ENCODE peak calls at places on chromosomes 5 and 9, in nine cellular contexts. One of them, this sample, is unnamed.

GRCh38 chr9:130421802-130422276 is 22.9 kb upstream of the ASS1 start:
- DNase-seq in ovary: no peak
- DNase-seq in pancreas: no peak
- DNase-seq in IMR-90: peak; percentile 91
- DNase-seq in activated CD8-positive, alpha-beta memory T cell treated with anti-CD3 and anti-CD28 coated beads, Interleukin-2, amount 50 U/mL, for 48 hours: no peak
- DNase-seq in HT1080: peak; percentile 81
- DNase-seq in midbrain: no peak
- DNase-seq in AG10803: peak; percentile 69
- DNase-seq in amygdala: no peak
- DNase-seq in this sample: no peak

GRCh38 chr9:95175523-95175922 is 142.0 kb downstream of the FANCC start:
- DNase-seq in ovary: no peak
- DNase-seq in pancreas: no peak
- DNase-seq in IMR-90: no peak
- DNase-seq in activated CD8-positive, alpha-beta memory T cell treated with anti-CD3 and anti-CD28 coated beads, Interleukin-2, amount 50 U/mL, for 48 hours: no peak
- DNase-seq in HT1080: no peak
- DNase-seq in midbrain: no peak
- DNase-seq in AG10803: no peak
- DNase-seq in amygdala: no peak
- DNase-seq in this sample: no peak

GRCh38 chr5:39811381-39811780 is 386.6 kb upstream of the DAB2 start:
- DNase-seq in ovary: no peak
- DNase-seq in pancreas: no peak
- DNase-seq in IMR-90: no peak
- DNase-seq in activated CD8-positive, alpha-beta memory T cell treated with anti-CD3 and anti-CD28 coated beads, Interleukin-2, amount 50 U/mL, for 48 hours: no peak
- DNase-seq in HT1080: no peak
- DNase-seq in midbrain: no peak
- DNase-seq in AG10803: no peak
- DNase-seq in amygdala: no peak
- DNase-seq in this sample: no peak

GRCh38 chr5:90289837-90290236 is 119.7 kb downstream of the CETN3 start:
- DNase-seq in ovary: no peak
- DNase-seq in pancreas: no peak
- DNase-seq in IMR-90: no peak
- DNase-seq in activated CD8-positive, alpha-beta memory T cell treated with anti-CD3 and anti-CD28 coated beads, Interleukin-2, amount 50 U/mL, for 48 hours: no peak
- DNase-seq in HT1080: no peak
- DNase-seq in midbrain: no peak
- DNase-seq in AG10803: peak; percentile 3
- DNase-seq in amygdala: no peak
- DNase-seq in this sample: no peak

GRCh38 chr5:82922086-82922734 is 155.0 kb downstream of the TMEM167A start:
- DNase-seq in ovary: no peak
- DNase-seq in pancreas: no peak
- DNase-seq in IMR-90: no peak
- DNase-seq in activated CD8-positive, alpha-beta memory T cell treated with anti-CD3 and anti-CD28 coated beads, Interleukin-2, amount 50 U/mL, for 48 hours: no peak
- DNase-seq in HT1080: no peak
- DNase-seq in midbrain: peak; percentile 70
- DNase-seq in AG10803: no peak
- DNase-seq in amygdala: peak; percentile 36
- DNase-seq in this sample: no peak

GRCh38 chr5:60492958-60493357 is 207.0 kb downstream of the DEPDC1B start:
- DNase-seq in ovary: no peak
- DNase-seq in pancreas: no peak
- DNase-seq in IMR-90: peak; percentile 17
- DNase-seq in activated CD8-positive, alpha-beta memory T cell treated with anti-CD3 and anti-CD28 coated beads, Interleukin-2, amount 50 U/mL, for 48 hours: no peak
- DNase-seq in HT1080: peak; percentile 82
- DNase-seq in midbrain: no peak
- DNase-seq in AG10803: no peak
- DNase-seq in amygdala: no peak
- DNase-seq in this sample: no peak

GRCh38 chr5:80565330-80565729 is 4.8 kb downstream of the ANKRD34B start:
- DNase-seq in ovary: no peak
- DNase-seq in pancreas: no peak
- DNase-seq in IMR-90: no peak
- DNase-seq in activated CD8-positive, alpha-beta memory T cell treated with anti-CD3 and anti-CD28 coated beads, Interleukin-2, amount 50 U/mL, for 48 hours: no peak
- DNase-seq in HT1080: no peak
- DNase-seq in midbrain: no peak
- DNase-seq in AG10803: no peak
- DNase-seq in amygdala: no peak
- DNase-seq in this sample: no peak

GRCh38 chr9:129886226-129887174 is 51.2 kb downstream of the USP20 start:
- DNase-seq in ovary: no peak
- DNase-seq in pancreas: peak; percentile 26
- DNase-seq in IMR-90: no peak
- DNase-seq in activated CD8-positive, alpha-beta memory T cell treated with anti-CD3 and anti-CD28 coated beads, Interleukin-2, amount 50 U/mL, for 48 hours: peak; percentile 82
- DNase-seq in HT1080: peak; percentile 23
- DNase-seq in midbrain: peak; percentile 52
- DNase-seq in AG10803: no peak
- DNase-seq in amygdala: peak; percentile 26
- DNase-seq in this sample: peak; percentile 83

GRCh38 chr9:103537426-103537825 is 542.3 kb downstream of the CYLC2 start:
- DNase-seq in ovary: no peak
- DNase-seq in pancreas: no peak
- DNase-seq in IMR-90: no peak
- DNase-seq in activated CD8-positive, alpha-beta memory T cell treated with anti-CD3 and anti-CD28 coated beads, Interleukin-2, amount 50 U/mL, for 48 hours: no peak
- DNase-seq in HT1080: no peak
- DNase-seq in midbrain: no peak
- DNase-seq in AG10803: no peak
- DNase-seq in amygdala: no peak
- DNase-seq in this sample: no peak

GRCh38 chr5:90983148-90983547 is 400.0 kb downstream of the ARRDC3 start:
- DNase-seq in ovary: no peak
- DNase-seq in pancreas: no peak
- DNase-seq in IMR-90: peak; percentile 84
- DNase-seq in activated CD8-positive, alpha-beta memory T cell treated with anti-CD3 and anti-CD28 coated beads, Interleukin-2, amount 50 U/mL, for 48 hours: no peak
- DNase-seq in HT1080: peak; percentile 74
- DNase-seq in midbrain: no peak
- DNase-seq in AG10803: peak; percentile 53
- DNase-seq in amygdala: no peak
- DNase-seq in this sample: no peak

This sample was measured in central memory CD4-positive, alpha-beta T cell.